ENCODE peak calls at places on chromosomes 1 and 21, in six cellular contexts. One of them, this sample, is unnamed.

GRCh38 chr1:157199421-157199755 is 61.2 kb upstream of the ETV3 start:
- DNase-seq in stomach: no peak
- DNase-seq in sigmoid colon: peak
- DNase-seq in A549: no peak
- DNase-seq in GM12878: no peak
- DNase-seq in ovary: no peak
- DNase-seq in this sample: peak

GRCh38 chr1:192980856-192981255 is 78.3 kb downstream of the UCHL5 start:
- DNase-seq in stomach: no peak
- DNase-seq in sigmoid colon: no peak
- DNase-seq in A549: no peak
- DNase-seq in GM12878: no peak
- DNase-seq in ovary: no peak
- DNase-seq in this sample: no peak

GRCh38 chr1:37399205-37399604 is 75.2 kb upstream of the ZC3H12A start:
- DNase-seq in stomach: no peak
- DNase-seq in sigmoid colon: no peak
- DNase-seq in A549: no peak
- DNase-seq in GM12878: no peak
- DNase-seq in ovary: no peak
- DNase-seq in this sample: no peak

GRCh38 chr21:27206368-27206982 is 239.6 kb upstream of the ADAMTS5 start:
- DNase-seq in stomach: no peak
- DNase-seq in sigmoid colon: no peak
- DNase-seq in A549: no peak
- DNase-seq in GM12878: no peak
- DNase-seq in ovary: no peak
- DNase-seq in this sample: no peak

GRCh38 chr1:64935551-64936158 is 30.7 kb downstream of the JAK1 start:
- DNase-seq in stomach: no peak
- DNase-seq in sigmoid colon: no peak
- DNase-seq in A549: no peak
- DNase-seq in GM12878: no peak
- DNase-seq in ovary: no peak
- DNase-seq in this sample: no peak

GRCh38 chr21:33670076-33670475 is 27.8 kb downstream of the ITSN1 start:
- DNase-seq in stomach: no peak
- DNase-seq in sigmoid colon: no peak
- DNase-seq in A549: no peak
- DNase-seq in GM12878: no peak
- DNase-seq in ovary: no peak
- DNase-seq in this sample: no peak

GRCh38 chr21:32001390-32001789 is 128.6 kb downstream of the HUNK start:
- DNase-seq in stomach: no peak
- DNase-seq in sigmoid colon: no peak
- DNase-seq in A549: no peak
- DNase-seq in GM12878: no peak
- DNase-seq in ovary: no peak
- DNase-seq in this sample: no peak

GRCh38 chr1:147673401-147673800 is 3.1 kb upstream of the ACP6 start:
- DNase-seq in stomach: no peak
- DNase-seq in sigmoid colon: no peak
- DNase-seq in A549: no peak
- DNase-seq in GM12878: no peak
- DNase-seq in ovary: no peak
- DNase-seq in this sample: no peak

GRCh38 chr21:30831194-30831765 is 1.7 kb upstream of the KRTAP7-1 start:
- DNase-seq in stomach: no peak
- DNase-seq in sigmoid colon: no peak
- DNase-seq in A549: no peak
- DNase-seq in GM12878: no peak
- DNase-seq in ovary: no peak
- DNase-seq in this sample: no peak

GRCh38 chr1:145824499-145824842 is 471 bp downstream of the POLR3C start:
- DNase-seq in stomach: no peak
- DNase-seq in sigmoid colon: no peak
- DNase-seq in A549: peak
- DNase-seq in GM12878: no peak
- DNase-seq in ovary: no peak
- DNase-seq in this sample: no peak

GRCh38 chr1:153515504-153516394 is 20.0 kb downstream of the S100A6 start:
- DNase-seq in stomach: peak
- DNase-seq in sigmoid colon: no peak
- DNase-seq in A549: no peak
- DNase-seq in GM12878: no peak
- DNase-seq in ovary: no peak
- DNase-seq in this sample: no peak

GRCh38 chr1:89907669-89908293 is 86.9 kb downstream of the LRRC8D start:
- DNase-seq in stomach: no peak
- DNase-seq in sigmoid colon: no peak
- DNase-seq in A549: peak
- DNase-seq in GM12878: no peak
- DNase-seq in ovary: no peak
- DNase-seq in this sample: no peak

GRCh38 chr1:30286241-30286983 is 437.0 kb downstream of the MATN1 start:
- DNase-seq in stomach: no peak
- DNase-seq in sigmoid colon: no peak
- DNase-seq in A549: no peak
- DNase-seq in GM12878: no peak
- DNase-seq in ovary: no peak
- DNase-seq in this sample: no peak

GRCh38 chr1:110207831-110208230 is 2.3 kb upstream of the KCNC4 start:
- DNase-seq in stomach: peak
- DNase-seq in sigmoid colon: no peak
- DNase-seq in A549: peak
- DNase-seq in GM12878: no peak
- DNase-seq in ovary: peak
- DNase-seq in this sample: no peak

GRCh38 chr1:210233216-210233494 is 559 bp downstream of the SERTAD4 start:
- DNase-seq in stomach: no peak
- DNase-seq in sigmoid colon: peak
- DNase-seq in A549: no peak
- DNase-seq in GM12878: no peak
- DNase-seq in ovary: peak
- DNase-seq in this sample: no peak

GRCh38 chr1:15410223-15410883 is 665 bp downstream of the EFHD2 start:
- DNase-seq in stomach: no peak
- DNase-seq in sigmoid colon: no peak
- DNase-seq in A549: no peak
- DNase-seq in GM12878: no peak
- DNase-seq in ovary: peak
- DNase-seq in this sample: no peak

GRCh38 chr21:35070436-35070835 is 21.3 kb upstream of the RUNX1 start:
- DNase-seq in stomach: no peak
- DNase-seq in sigmoid colon: no peak
- DNase-seq in A549: no peak
- DNase-seq in GM12878: no peak
- DNase-seq in ovary: no peak
- DNase-seq in this sample: no peak

GRCh38 chr21:35071347-35071746 is 22.2 kb upstream of the RUNX1 start:
- DNase-seq in stomach: no peak
- DNase-seq in sigmoid colon: no peak
- DNase-seq in A549: no peak
- DNase-seq in GM12878: no peak
- DNase-seq in ovary: no peak
- DNase-seq in this sample: no peak

GRCh38 chr21:35063428-35064172 is 14.5 kb upstream of the RUNX1 start:
- DNase-seq in stomach: no peak
- DNase-seq in sigmoid colon: no peak
- DNase-seq in A549: no peak
- DNase-seq in GM12878: no peak
- DNase-seq in ovary: no peak
- DNase-seq in this sample: no peak

GRCh38 chr21:35062016-35062415 is 12.9 kb upstream of the RUNX1 start:
- DNase-seq in stomach: no peak
- DNase-seq in sigmoid colon: no peak
- DNase-seq in A549: no peak
- DNase-seq in GM12878: no peak
- DNase-seq in ovary: no peak
- DNase-seq in this sample: no peak

DNA sequence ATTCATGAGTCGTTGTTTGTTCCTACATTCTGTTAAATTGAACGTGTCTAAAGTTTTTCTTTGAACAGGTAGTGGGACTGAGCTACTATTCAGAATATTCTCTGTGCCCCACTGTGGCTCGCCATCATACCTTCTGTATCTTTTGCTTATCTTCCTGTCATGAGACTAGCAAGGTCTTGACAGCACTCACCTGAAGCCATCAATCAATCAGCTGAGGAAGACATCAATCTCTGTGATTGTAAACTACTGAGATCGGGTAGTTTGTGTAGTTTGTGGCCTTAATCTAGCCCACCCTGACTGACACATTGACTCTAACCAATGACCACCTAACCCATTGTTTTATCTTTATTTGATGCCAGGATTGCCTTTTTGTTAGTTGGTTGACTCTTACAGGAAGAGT is 17.7 kb upstream of the RUNX1 start:
- DNase-seq in stomach: no peak
- DNase-seq in sigmoid colon: no peak
- DNase-seq in A549: no peak
- DNase-seq in GM12878: no peak
- DNase-seq in ovary: no peak
- DNase-seq in this sample: no peak
- TF ChIP-seq EP300 in stomach: no peak
- TF ChIP-seq EP300 in sigmoid colon: no peak
- TF ChIP-seq EP300 in A549: no peak
- TF ChIP-seq EP300 in GM12878: no peak
- TF ChIP-seq EP300 in ovary: no peak
- TF ChIP-seq EP300 in this sample: no peak

DNA sequence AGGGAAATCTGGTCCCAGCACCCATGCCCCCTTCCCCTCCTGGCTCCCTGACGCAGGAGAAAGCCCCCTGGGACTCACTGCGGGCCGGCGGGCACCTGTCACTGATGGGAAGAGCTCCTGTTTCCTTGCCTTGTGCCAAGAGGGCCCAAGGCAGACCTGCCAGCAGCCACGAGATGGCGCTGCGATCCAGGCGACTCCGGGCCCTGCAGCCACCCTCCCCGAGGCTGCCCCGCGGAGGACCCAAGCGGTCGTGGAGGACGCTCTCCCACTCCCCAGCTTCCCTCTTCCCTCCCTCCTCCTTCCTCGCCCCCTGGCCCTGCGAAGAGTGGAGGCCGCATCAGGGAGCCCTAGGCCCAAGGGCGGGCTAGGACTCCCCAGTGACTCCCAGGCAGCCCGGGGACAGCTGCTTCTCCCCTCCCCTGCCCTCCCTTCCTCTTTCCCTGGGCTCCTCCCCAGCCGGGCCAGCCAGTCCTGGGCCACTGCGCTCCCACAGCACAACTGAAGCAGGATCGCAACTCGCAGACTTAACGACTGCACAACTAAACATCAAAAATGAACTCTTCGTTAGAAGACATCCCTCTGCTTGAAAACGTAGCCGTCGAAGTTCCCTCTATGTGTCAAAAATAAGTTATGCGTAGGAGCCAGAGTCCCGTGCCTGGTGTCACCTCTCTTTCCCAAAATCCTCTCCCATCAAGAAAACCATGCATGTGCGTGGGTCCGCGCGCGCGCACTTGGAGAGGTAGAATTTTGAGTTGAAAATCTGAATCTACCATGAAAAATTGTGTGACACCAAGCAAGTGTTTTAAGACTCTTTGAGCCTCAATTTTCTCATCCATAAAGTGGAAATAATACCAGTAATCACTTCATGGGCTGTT is 34.2 kb downstream of the BATF3 start:
- DNase-seq in stomach: peak
- DNase-seq in sigmoid colon: peak
- DNase-seq in A549: peak
- DNase-seq in GM12878: no peak
- DNase-seq in ovary: peak
- DNase-seq in this sample: peak
- H3K27ac ChIP-seq in stomach: peak
- H3K27ac ChIP-seq in sigmoid colon: peak
- H3K27ac ChIP-seq in A549: peak
- H3K27ac ChIP-seq in GM12878: peak
- H3K27ac ChIP-seq in ovary: no peak
- H3K27ac ChIP-seq in this sample: peak

GRCh38 chr1:161066694-161067093 is 3.0 kb downstream of the ARHGAP30 start:
- DNase-seq in stomach: no peak
- DNase-seq in sigmoid colon: no peak
- DNase-seq in A549: no peak
- DNase-seq in GM12878: no peak
- DNase-seq in ovary: no peak
- DNase-seq in this sample: no peak

GRCh38 chr1:161069731-161070270 is at the start of gene ARHGAP30:
- DNase-seq in stomach: peak
- DNase-seq in sigmoid colon: peak
- DNase-seq in A549: no peak
- DNase-seq in GM12878: peak
- DNase-seq in ovary: no peak
- DNase-seq in this sample: peak

GRCh38 chr1:161070737-161071136 is 1.0 kb upstream of the ARHGAP30 start:
- DNase-seq in stomach: no peak
- DNase-seq in sigmoid colon: no peak
- DNase-seq in A549: no peak
- DNase-seq in GM12878: no peak
- DNase-seq in ovary: no peak
- DNase-seq in this sample: no peak

GRCh38 chr1:161068306-161069200 is 1.1 kb downstream of the ARHGAP30 start:
- DNase-seq in stomach: peak
- DNase-seq in sigmoid colon: peak
- DNase-seq in A549: no peak
- DNase-seq in GM12878: peak
- DNase-seq in ovary: no peak
- DNase-seq in this sample: peak

GRCh38 chr1:161069201-161069685 is 448 bp downstream of the ARHGAP30 start:
- DNase-seq in stomach: no peak
- DNase-seq in sigmoid colon: no peak
- DNase-seq in A549: no peak
- DNase-seq in GM12878: no peak
- DNase-seq in ovary: no peak
- DNase-seq in this sample: no peak
- H3K4me3 ChIP-seq in stomach: peak
- H3K4me3 ChIP-seq in sigmoid colon: no peak
- H3K4me3 ChIP-seq in A549: no peak
- H3K4me3 ChIP-seq in GM12878: peak
- H3K4me3 ChIP-seq in ovary: no peak
- H3K4me3 ChIP-seq in this sample: peak

DNA sequence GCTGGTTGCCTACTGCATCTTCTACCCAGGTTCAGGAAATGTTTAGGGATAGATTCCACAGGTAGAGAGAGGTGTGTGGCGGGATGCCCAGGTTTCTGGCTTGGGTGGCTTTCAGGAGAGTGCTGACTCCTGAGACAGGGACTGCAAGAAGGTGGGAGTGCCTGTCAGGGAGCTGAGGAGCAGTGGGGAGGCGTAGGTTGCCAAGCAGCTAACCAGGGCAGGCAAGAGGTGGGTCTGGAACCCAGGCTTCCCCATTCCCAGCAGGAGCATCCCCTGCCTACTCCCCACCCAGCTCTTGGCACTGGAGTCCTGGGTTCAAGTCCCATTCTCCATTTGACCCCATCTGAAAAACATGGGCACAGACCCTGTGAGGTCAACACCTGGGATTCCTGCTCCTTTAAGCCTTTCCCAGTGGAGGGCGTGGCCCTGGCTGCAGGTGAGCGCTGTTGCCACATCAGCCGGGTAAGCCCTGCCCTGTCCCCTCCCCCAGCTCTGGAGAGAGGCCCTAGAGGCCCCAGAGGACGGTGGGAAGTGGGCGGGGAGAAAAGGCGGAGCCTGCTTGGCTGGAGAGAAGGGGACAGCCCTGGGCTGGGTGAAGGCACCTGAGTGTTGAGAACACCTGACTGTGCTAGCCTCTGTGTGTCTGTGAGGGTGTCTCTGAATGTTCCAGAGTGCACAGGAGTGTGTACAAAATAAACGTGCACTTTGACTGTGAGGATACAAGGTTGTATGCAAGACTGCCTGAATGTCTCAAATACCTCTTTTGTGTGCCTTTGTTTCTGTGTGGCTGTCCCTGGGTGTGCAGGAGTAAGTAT is 13.9 kb upstream of the SYNC start:
- DNase-seq in stomach: peak
- DNase-seq in sigmoid colon: no peak
- DNase-seq in A549: peak
- DNase-seq in GM12878: no peak
- DNase-seq in ovary: peak
- DNase-seq in this sample: peak
- TF ChIP-seq EP300 in stomach: no peak
- TF ChIP-seq EP300 in sigmoid colon: no peak
- TF ChIP-seq EP300 in A549: no peak
- TF ChIP-seq EP300 in GM12878: no peak
- TF ChIP-seq EP300 in ovary: no peak
- TF ChIP-seq EP300 in this sample: no peak

This sample was measured in upper lobe of left lung.